ENCODE peak calls at places on chromosomes 2 and 18, in seven cellular contexts. One of them, this sample, is unnamed.

GRCh38 chr18:77081387-77081773 is 51.2 kb downstream of the MBP start:
- DNase-seq in astrocyte of the cerebellum: peak; percentile 91
- DNase-seq in OCI-LY7: no peak
- DNase-seq in NCI-H1436: no peak
- DNase-seq in IMR-90: peak; percentile 86
- DNase-seq in activated CD4-positive, alpha-beta T cell treated with anti-CD3 and anti-CD28 coated beads, Interleukin-2, amount 10 ng/mL, durations not matched to agents 24 days and 14 days: no peak
- DNase-seq in GM13977: no peak
- DNase-seq in this sample: no peak

GRCh38 chr2:209331291-209331844 is 92.5 kb upstream of the MAP2 start:
- DNase-seq in astrocyte of the cerebellum: peak; percentile 42
- DNase-seq in OCI-LY7: peak; percentile 6
- DNase-seq in NCI-H1436: peak; percentile 62
- DNase-seq in IMR-90: peak; percentile 28
- DNase-seq in activated CD4-positive, alpha-beta T cell treated with anti-CD3 and anti-CD28 coated beads, Interleukin-2, amount 10 ng/mL, durations not matched to agents 24 days and 14 days: no peak
- DNase-seq in GM13977: peak; percentile 11
- DNase-seq in this sample: no peak

GRCh38 chr18:13834501-13835015 is 10.6 kb downstream of the MC5R start:
- DNase-seq in astrocyte of the cerebellum: no peak
- DNase-seq in OCI-LY7: no peak
- DNase-seq in NCI-H1436: no peak
- DNase-seq in IMR-90: no peak
- DNase-seq in activated CD4-positive, alpha-beta T cell treated with anti-CD3 and anti-CD28 coated beads, Interleukin-2, amount 10 ng/mL, durations not matched to agents 24 days and 14 days: no peak
- DNase-seq in GM13977: no peak
- DNase-seq in this sample: no peak

GRCh38 chr18:904135-905090 is at the start of gene ADCYAP1:
- DNase-seq in astrocyte of the cerebellum: no peak
- DNase-seq in OCI-LY7: no peak
- DNase-seq in NCI-H1436: no peak
- DNase-seq in IMR-90: no peak
- DNase-seq in activated CD4-positive, alpha-beta T cell treated with anti-CD3 and anti-CD28 coated beads, Interleukin-2, amount 10 ng/mL, durations not matched to agents 24 days and 14 days: peak; percentile 56
- DNase-seq in GM13977: peak; percentile 26
- DNase-seq in this sample: no peak

GRCh38 chr2:240800241-240800640 is 19.8 kb downstream of the KIF1A start:
- DNase-seq in astrocyte of the cerebellum: peak; percentile 70
- DNase-seq in OCI-LY7: no peak
- DNase-seq in NCI-H1436: no peak
- DNase-seq in IMR-90: peak; percentile 3
- DNase-seq in activated CD4-positive, alpha-beta T cell treated with anti-CD3 and anti-CD28 coated beads, Interleukin-2, amount 10 ng/mL, durations not matched to agents 24 days and 14 days: no peak
- DNase-seq in GM13977: no peak
- DNase-seq in this sample: peak; percentile 52

GRCh38 chr2:63023444-63023843 is 27.2 kb upstream of the OTX1 start:
- DNase-seq in astrocyte of the cerebellum: no peak
- DNase-seq in OCI-LY7: peak; percentile 33
- DNase-seq in NCI-H1436: no peak
- DNase-seq in IMR-90: peak; percentile 40
- DNase-seq in activated CD4-positive, alpha-beta T cell treated with anti-CD3 and anti-CD28 coated beads, Interleukin-2, amount 10 ng/mL, durations not matched to agents 24 days and 14 days: no peak
- DNase-seq in GM13977: no peak
- DNase-seq in this sample: no peak

GRCh38 chr2:218815649-218816048 is 16.0 kb downstream of the PRKAG3 start:
- DNase-seq in astrocyte of the cerebellum: no peak
- DNase-seq in OCI-LY7: no peak
- DNase-seq in NCI-H1436: no peak
- DNase-seq in IMR-90: no peak
- DNase-seq in activated CD4-positive, alpha-beta T cell treated with anti-CD3 and anti-CD28 coated beads, Interleukin-2, amount 10 ng/mL, durations not matched to agents 24 days and 14 days: no peak
- DNase-seq in GM13977: no peak
- DNase-seq in this sample: no peak

GRCh38 chr2:48529676-48530032 is 300 bp upstream of the STON1 start:
- DNase-seq in astrocyte of the cerebellum: no peak
- DNase-seq in OCI-LY7: no peak
- DNase-seq in NCI-H1436: no peak
- DNase-seq in IMR-90: no peak
- DNase-seq in activated CD4-positive, alpha-beta T cell treated with anti-CD3 and anti-CD28 coated beads, Interleukin-2, amount 10 ng/mL, durations not matched to agents 24 days and 14 days: peak; percentile 64
- DNase-seq in GM13977: no peak
- DNase-seq in this sample: no peak

GRCh38 chr18:69585696-69586095 is 185.0 kb downstream of the DOK6 start:
- DNase-seq in astrocyte of the cerebellum: no peak
- DNase-seq in OCI-LY7: no peak
- DNase-seq in NCI-H1436: no peak
- DNase-seq in IMR-90: no peak
- DNase-seq in activated CD4-positive, alpha-beta T cell treated with anti-CD3 and anti-CD28 coated beads, Interleukin-2, amount 10 ng/mL, durations not matched to agents 24 days and 14 days: no peak
- DNase-seq in GM13977: no peak
- DNase-seq in this sample: no peak

GRCh38 chr18:48948112-48949050 is 2.4 kb downstream of the SMAD7 start:
- DNase-seq in astrocyte of the cerebellum: no peak
- DNase-seq in OCI-LY7: peak; percentile 60
- DNase-seq in NCI-H1436: no peak
- DNase-seq in IMR-90: peak; percentile 86
- DNase-seq in activated CD4-positive, alpha-beta T cell treated with anti-CD3 and anti-CD28 coated beads, Interleukin-2, amount 10 ng/mL, durations not matched to agents 24 days and 14 days: peak; percentile 84
- DNase-seq in GM13977: peak; percentile 84
- DNase-seq in this sample: peak; percentile 88

GRCh38 chr2:177056540-177056939 is 156.1 kb upstream of the HNRNPA3 start:
- DNase-seq in astrocyte of the cerebellum: no peak
- DNase-seq in OCI-LY7: no peak
- DNase-seq in NCI-H1436: no peak
- DNase-seq in IMR-90: no peak
- DNase-seq in activated CD4-positive, alpha-beta T cell treated with anti-CD3 and anti-CD28 coated beads, Interleukin-2, amount 10 ng/mL, durations not matched to agents 24 days and 14 days: no peak
- DNase-seq in GM13977: no peak
- DNase-seq in this sample: no peak

GRCh38 chr2:128510701-128511100 is 192.0 kb upstream of the HS6ST1 start:
- DNase-seq in astrocyte of the cerebellum: no peak
- DNase-seq in OCI-LY7: no peak
- DNase-seq in NCI-H1436: no peak
- DNase-seq in IMR-90: peak; percentile 72
- DNase-seq in activated CD4-positive, alpha-beta T cell treated with anti-CD3 and anti-CD28 coated beads, Interleukin-2, amount 10 ng/mL, durations not matched to agents 24 days and 14 days: no peak
- DNase-seq in GM13977: no peak
- DNase-seq in this sample: no peak

GRCh38 chr2:67322361-67323001 is 74.7 kb upstream of the ETAA1 start:
- DNase-seq in astrocyte of the cerebellum: peak; percentile 19
- DNase-seq in OCI-LY7: no peak
- DNase-seq in NCI-H1436: peak; percentile 18
- DNase-seq in IMR-90: peak; percentile 76
- DNase-seq in activated CD4-positive, alpha-beta T cell treated with anti-CD3 and anti-CD28 coated beads, Interleukin-2, amount 10 ng/mL, durations not matched to agents 24 days and 14 days: no peak
- DNase-seq in GM13977: no peak
- DNase-seq in this sample: no peak

GRCh38 chr2:16581241-16581640 is 84.4 kb downstream of the CYRIA start:
- DNase-seq in astrocyte of the cerebellum: no peak
- DNase-seq in OCI-LY7: no peak
- DNase-seq in NCI-H1436: no peak
- DNase-seq in IMR-90: no peak
- DNase-seq in activated CD4-positive, alpha-beta T cell treated with anti-CD3 and anti-CD28 coated beads, Interleukin-2, amount 10 ng/mL, durations not matched to agents 24 days and 14 days: no peak
- DNase-seq in GM13977: no peak
- DNase-seq in this sample: no peak

GRCh38 chr2:139805378-139805777 is 1025.2 kb upstream of the NXPH2 start:
- DNase-seq in astrocyte of the cerebellum: no peak
- DNase-seq in OCI-LY7: no peak
- DNase-seq in NCI-H1436: peak; percentile 16
- DNase-seq in IMR-90: no peak
- DNase-seq in activated CD4-positive, alpha-beta T cell treated with anti-CD3 and anti-CD28 coated beads, Interleukin-2, amount 10 ng/mL, durations not matched to agents 24 days and 14 days: no peak
- DNase-seq in GM13977: no peak
- DNase-seq in this sample: no peak

This sample was measured in kidney.